ENCODE peak calls at places on chromosomes 12 and 14, in four cellular contexts. W, C, U and X are unnamed samples.

GRCh38 chr14:74911704-74912103 is 11.4 kb downstream of the RPS6KL1 start:
- DNase-seq in C (no peak), U (no peak), W (no peak), X (no peak)

GRCh38 chr14:52553671-52554575 is 1.3 kb downstream of the GPR137C start:
- DNase-seq in C (peak), U (peak), W (peak), X (peak)

GRCh38 chr12:15602051-15602672 is 187.0 kb downstream of the EPS8 start:
- DNase-seq in W (no peak), C (no peak), U (no peak), X (no peak)

GRCh38 chr14:95689441-95689840 is 3.2 kb downstream of the TCL1B start:
- DNase-seq in C (no peak), U (no peak), W (no peak), X (no peak)

GRCh38 chr14:105445290-105445689 is 25.7 kb downstream of the MTA1 start:
- DNase-seq in U (no peak), C (no peak), W (no peak), X (no peak)

GRCh38 chr12:103441437-103442186 is 54.2 kb downstream of the C12orf42 start:
- DNase-seq in U (peak), C (no peak), W (no peak), X (no peak)

GRCh38 chr14:68854421-68854820 is 61.6 kb upstream of the ZFP36L1 start:
- DNase-seq in W (no peak), C (no peak), U (no peak), X (no peak)

GRCh38 chr12:110934093-110934852 is 13.9 kb upstream of the MYL2 start:
- DNase-seq in W (peak), C (no peak), U (no peak), X (no peak)

GRCh38 chr14:66601932-66602578 is 94.1 kb downstream of the GPHN start:
- DNase-seq in W (no peak), U (no peak), C (no peak), X (no peak)

GRCh38 chr12:89863332-89863938 is 154.8 kb upstream of the ATP2B1 start:
- DNase-seq in W (no peak), C (no peak), U (peak), X (no peak)

GRCh38 chr12:1630081-1630826 is 1.2 kb downstream of the WNT5B start:
- DNase-seq in U (no peak), W (peak), C (no peak), X (peak)

GRCh38 chr12:95805864-95806669 is 15.5 kb upstream of the NTN4 start:
- DNase-seq in W (no peak), C (peak), U (peak), X (no peak)

GRCh38 chr12:38625306-38625705 is 280.1 kb downstream of the CPNE8 start:
- DNase-seq in W (no peak), C (no peak), U (no peak), X (no peak)

GRCh38 chr12:26246483-26247164 is 51.3 kb downstream of the SSPN start:
- DNase-seq in C (no peak), W (no peak), U (no peak), X (no peak)

GRCh38 chr12:15522574-15523187 is 200.4 kb downstream of the PTPRO start:
- DNase-seq in C (no peak), U (no peak), W (no peak), X (no peak)

GRCh38 chr14:78997811-78998210 is 827.6 kb downstream of the NRXN3 start:
- DNase-seq in C (no peak), U (no peak), W (no peak), X (no peak)

GRCh38 chr14:96997269-96997668 is 200.1 kb downstream of the VRK1 start:
- DNase-seq in C (no peak), W (no peak), U (no peak), X (no peak)

GRCh38 chr14:68564236-68564825 is 228.5 kb downstream of the ZFP36L1 start:
- DNase-seq in U (no peak), W (no peak), C (no peak), X (no peak)

GRCh38 chr12:86666311-86666710 is 410.1 kb upstream of the MGAT4C start:
- DNase-seq in W (no peak), C (no peak), U (no peak), X (no peak)

GRCh38 chr14:50524731-50525510 is 7.4 kb downstream of the MAP4K5 start:
- DNase-seq in C (no peak), W (no peak), U (no peak), X (no peak)

GRCh38 chr12:116458492-116458891 is 100.7 kb upstream of the MAP1LC3B2 start:
- DNase-seq in U (no peak), C (no peak), W (no peak), X (no peak)

GRCh38 chr12:91920276-91920675 is 225.4 kb downstream of the BTG1 start:
- DNase-seq in W (no peak), U (no peak), C (no peak), X (no peak)

GRCh38 chr12:95790912-95791849 is 617 bp upstream of the NTN4 start:
- DNase-seq in C (peak), W (peak), U (peak), X (no peak)

GRCh38 chr14:32059702-32060101 is 17.4 kb upstream of the ARHGAP5 start:
- DNase-seq in W (no peak), C (no peak), U (no peak), X (no peak)

GRCh38 chr12:54592316-54592715 is 3.9 kb upstream of the PPP1R1A start:
- DNase-seq in W (no peak), U (no peak), C (no peak), X (no peak)

GRCh38 chr12:93387780-93388179 is 10.1 kb downstream of the NUDT4 start:
- DNase-seq in W (no peak), C (no peak), U (no peak), X (no peak)

GRCh38 chr14:37089410-37089809 is 83.0 kb downstream of the SLC25A21 start:
- DNase-seq in C (no peak), U (no peak), W (no peak), X (no peak)

GRCh38 chr12:29354954-29355353 is 26.0 kb downstream of the ERGIC2 start:
- DNase-seq in W (no peak), C (no peak), U (no peak), X (no peak)

GRCh38 chr14:100341301-100342031 is 18.3 kb downstream of the SLC25A47 start:
- DNase-seq in U (no peak), W (no peak), C (peak), X (peak)

GRCh38 chr12:125431516-125431915 is 366.3 kb downstream of the AACS start:
- DNase-seq in W (peak), C (no peak), U (no peak), X (no peak)

GRCh38 chr14:23055621-23056256 is 1.6 kb downstream of the CDH24 start:
- DNase-seq in U (no peak), C (no peak), W (no peak), X (no peak)

GRCh38 chr12:56071648-56072047 is 8.3 kb upstream of the ERBB3 start:
- DNase-seq in U (no peak), C (no peak), W (no peak), X (no peak)

GRCh38 chr12:28652239-28652638 is 462.0 kb downstream of the CCDC91 start:
- DNase-seq in W (no peak), U (no peak), C (no peak), X (no peak)

GRCh38 chr12:132163911-132164288 is 19.6 kb downstream of the NOC4L start:
- DNase-seq in U (no peak), C (no peak), W (no peak), X (no peak)

GRCh38 chr14:81982056-81982455 is 448.4 kb upstream of the SEL1L start:
- DNase-seq in W (no peak), U (no peak), C (no peak), X (no peak)

GRCh38 chr12:97160277-97160676 is 253.2 kb downstream of the NEDD1 start:
- DNase-seq in C (no peak), W (no peak), U (no peak), X (no peak)

GRCh38 chr12:127829974-127830543 is 436.9 kb upstream of the TMEM132C start:
- DNase-seq in C (no peak), W (no peak), U (no peak), X (no peak)

GRCh38 chr14:101482066-101482465 is 79.2 kb upstream of the DIO3 start:
- DNase-seq in W (no peak), C (no peak), U (no peak), X (no peak)

GRCh38 chr14:101478796-101479410 is 82.4 kb upstream of the DIO3 start:
- DNase-seq in C (no peak), U (no peak), W (peak), X (no peak)

GRCh38 chr14:101480747-101481530 is 80.4 kb upstream of the DIO3 start:
- DNase-seq in W (peak), U (no peak), C (no peak), X (no peak)

GRCh38 chr14:101481557-101481956 is 79.7 kb upstream of the DIO3 start:
- DNase-seq in U (no peak), C (no peak), W (no peak), X (no peak)

GRCh38 chr14:101480022-101480746 is 81.1 kb upstream of the DIO3 start:
- DNase-seq in C (no peak), W (no peak), U (no peak), X (no peak)
- H3K27ac ChIP-seq in C (no peak), W (no peak), U (no peak), X (no peak)

GRCh38 chr14:91142214-91142668 is 28.4 kb downstream of the DGLUCY start:
- DNase-seq in W (no peak), C (no peak), U (no peak), X (no peak)

GRCh38 chr14:91143862-91144261 is 30.0 kb downstream of the DGLUCY start:
- DNase-seq in C (no peak), U (no peak), W (no peak), X (no peak)

GRCh38 chr14:91146661-91147060 is 32.8 kb downstream of the DGLUCY start:
- DNase-seq in C (no peak), W (no peak), U (no peak), X (peak)

GRCh38 chr14:91145396-91146160 is 31.7 kb downstream of the DGLUCY start:
- DNase-seq in C (no peak), U (no peak), W (no peak), X (no peak)

GRCh38 chr14:91144425-91145145 is 30.7 kb downstream of the DGLUCY start:
- DNase-seq in U (no peak), C (no peak), W (no peak), X (no peak)
- H3K27ac ChIP-seq in U (no peak), C (no peak), W (no peak), X (peak)

DNA sequence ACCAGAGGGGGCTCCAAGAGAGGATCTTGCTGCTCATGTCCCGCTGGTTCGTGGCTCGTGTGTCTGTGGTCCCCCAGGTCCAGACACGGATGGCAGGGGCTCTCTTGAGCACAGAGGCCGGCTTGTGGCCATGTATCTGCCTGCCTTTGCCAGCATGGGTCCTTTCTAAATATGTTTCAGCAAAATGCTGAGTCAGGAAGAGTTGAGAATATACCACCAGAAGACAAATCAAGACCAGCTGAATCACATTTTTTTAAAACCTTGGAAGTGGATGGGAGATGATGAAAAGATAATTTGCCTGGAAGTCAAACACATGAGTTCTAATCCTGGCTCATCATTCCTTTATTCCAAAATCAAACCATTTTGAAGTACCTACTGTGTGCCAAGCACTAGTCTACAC is 58.0 kb downstream of the NUAK1 start:
- DNase-seq in C (no peak), U (no peak), W (no peak), X (no peak)
- H3K27ac ChIP-seq in C (peak), U (no peak), W (no peak), X (peak)

GRCh38 chr14:21406213-21406612 is 22.4 kb upstream of the SUPT16H start:
- DNase-seq in C (no peak), W (no peak), U (no peak), X (no peak)

GRCh38 chr14:21405097-21405496 is 21.3 kb upstream of the SUPT16H start:
- DNase-seq in U (no peak), W (no peak), C (no peak), X (no peak)

GRCh38 chr14:21408152-21408551 is 24.3 kb upstream of the SUPT16H start:
- DNase-seq in W (no peak), U (no peak), C (no peak), X (no peak)
- H3K27ac ChIP-seq in W (no peak), U (no peak), C (no peak), X (no peak)